ENCODE peak calls at places on chromosomes 12 and 14, in seven cellular contexts. L is body of pancreas, S is prostate gland, Z is neural progenitor cell, T is dorsolateral prefrontal cortex, F is A549, N is HFFc6. W is an unnamed sample.

GRCh38 chr12:16350682-16351081 is 3.2 kb downstream of the MGST1 start:
- DNase-seq in L (peak; percentile 63), S (peak; percentile 49), Z (peak; percentile 59), T (no peak), F (peak; percentile 81), N (peak; percentile 85), W (no peak)

GRCh38 chr12:5808956-5809355 is 136.1 kb downstream of the ANO2 start:
- DNase-seq in L (no peak), S (no peak), Z (no peak), T (no peak), F (no peak), N (peak; percentile 90), W (no peak)

GRCh38 chr14:95255487-95255886 is 64.2 kb downstream of the CLMN start:
- DNase-seq in L (peak; percentile 78), S (peak; percentile 42), Z (peak; percentile 78), T (no peak), F (peak; percentile 83), N (no peak), W (peak; percentile 36)

GRCh38 chr12:80189241-80189640 is 89.9 kb downstream of the OTOGL start:
- DNase-seq in L (no peak), S (no peak), Z (no peak), T (no peak), F (no peak), N (peak; percentile 84), W (no peak)

GRCh38 chr12:106194351-106194750 is 53.5 kb downstream of the CKAP4 start:
- DNase-seq in L (no peak), S (no peak), Z (no peak), T (no peak), F (no peak), N (no peak), W (no peak)

GRCh38 chr14:71399057-71399487 is 491.8 kb downstream of the PCNX1 start:
- DNase-seq in L (peak; percentile 11), S (no peak), Z (no peak), T (no peak), F (no peak), N (no peak), W (no peak)

GRCh38 chr12:96416033-96416790 is 16.0 kb upstream of the CDK17 start:
- DNase-seq in L (no peak), S (no peak), Z (no peak), T (no peak), F (peak; percentile 55), N (peak; percentile 63), W (no peak)

GRCh38 chr12:12745576-12746211 is 28.5 kb downstream of the CDKN1B start:
- DNase-seq in L (no peak), S (no peak), Z (no peak), T (no peak), F (no peak), N (no peak), W (no peak)

GRCh38 chr14:30518867-30519266 is 40.1 kb upstream of the G2E3 start:
- DNase-seq in L (no peak), S (no peak), Z (no peak), T (no peak), F (no peak), N (no peak), W (no peak)

GRCh38 chr14:23551266-23552028 is at the start of gene ZFHX2:
- DNase-seq in L (peak; percentile 92), S (peak; percentile 64), Z (peak; percentile 96), T (peak; percentile 89), F (peak; percentile 66), N (peak; percentile 26), W (peak; percentile 89)

GRCh38 chr14:64910847-64911495 is 3.3 kb upstream of the CHURC1 start:
- DNase-seq in L (no peak), S (no peak), Z (peak; percentile 42), T (no peak), F (peak; percentile 60), N (peak; percentile 42), W (peak; percentile 23)

GRCh38 chr12:32450768-32451167 is 51.4 kb downstream of the FGD4 start:
- DNase-seq in L (no peak), S (no peak), Z (no peak), T (no peak), F (no peak), N (no peak), W (no peak)

GRCh38 chr12:2092354-2092753 is 39.6 kb downstream of the CACNA1C start:
- DNase-seq in L (no peak), S (no peak), Z (no peak), T (no peak), F (no peak), N (no peak), W (no peak)

GRCh38 chr14:74014299-74014698 is 4.8 kb downstream of the ENTPD5 start:
- DNase-seq in L (peak; percentile 27), S (no peak), Z (no peak), T (no peak), F (peak; percentile 74), N (no peak), W (no peak)

GRCh38 chr12:132936163-132936562 is 19.9 kb downstream of the ZNF605 start:
- DNase-seq in L (no peak), S (no peak), Z (no peak), T (no peak), F (no peak), N (no peak), W (no peak)

GRCh38 chr12:132940071-132940719 is 15.9 kb downstream of the ZNF605 start:
- DNase-seq in L (no peak), S (no peak), Z (no peak), T (no peak), F (no peak), N (no peak), W (no peak)

GRCh38 chr12:132942611-132943010 is 13.5 kb downstream of the ZNF605 start:
- DNase-seq in L (no peak), S (no peak), Z (no peak), T (no peak), F (no peak), N (no peak), W (no peak)

GRCh38 chr12:132941336-132941954 is 14.7 kb downstream of the ZNF605 start:
- DNase-seq in L (no peak), S (no peak), Z (no peak), T (no peak), F (no peak), N (no peak), W (no peak)

DNA sequence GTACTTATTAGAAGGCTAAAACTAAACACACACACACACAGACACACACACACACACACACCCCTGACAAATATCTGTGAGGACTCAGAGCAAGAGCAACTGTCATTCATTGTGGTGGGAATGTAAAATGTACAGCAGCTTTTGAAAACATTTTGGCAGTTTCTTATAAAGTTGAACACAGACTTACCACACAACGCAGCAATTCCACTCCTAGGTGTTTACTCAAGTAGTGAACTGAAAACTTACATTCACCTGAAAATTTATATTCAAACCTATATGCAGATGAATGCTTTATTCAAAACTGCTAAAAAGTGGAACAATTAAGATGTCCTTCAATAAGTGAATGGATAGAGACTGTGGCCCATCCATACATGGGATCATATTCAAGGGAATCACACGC is 18.6 kb downstream of the ZNF605 start:
- DNase-seq in L (no peak), S (no peak), Z (no peak), T (no peak), F (peak; percentile 31), N (no peak), W (no peak)
- TF ChIP-seq CTCF in L (no peak), S (no peak), Z (no peak), T (no peak), F (no peak), N (no peak), W (no peak)

DNA sequence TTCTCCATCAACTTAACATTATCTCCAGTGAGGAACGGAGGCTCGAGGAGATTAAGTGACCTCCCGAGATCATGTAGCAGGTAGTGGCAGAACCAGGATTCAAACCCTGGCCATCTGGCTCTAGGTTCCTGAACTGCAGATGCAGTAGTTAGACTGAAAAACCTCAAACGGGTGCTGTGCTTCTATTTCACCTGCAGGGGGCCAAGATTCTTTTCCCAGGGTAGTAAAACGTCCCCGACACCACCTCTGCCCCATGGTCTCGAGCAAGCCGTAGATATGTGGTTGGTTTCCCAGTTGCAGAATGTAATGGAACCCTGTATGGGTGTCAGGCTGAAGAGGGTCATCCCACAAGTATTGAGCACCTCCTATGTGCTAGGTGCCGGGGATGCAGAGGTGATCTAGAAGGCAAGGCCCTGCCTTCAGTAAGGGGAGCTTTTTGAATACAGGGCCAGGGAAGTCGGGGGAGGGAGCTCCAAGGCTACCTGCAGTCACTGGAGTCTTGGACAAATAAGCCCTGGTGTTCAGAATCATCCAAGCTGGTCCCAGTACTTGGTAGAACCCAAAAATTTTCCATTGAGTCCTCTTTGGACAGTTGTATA is 197.1 kb downstream of the CHST11 start:
- DNase-seq in L (no peak), S (no peak), Z (peak; percentile 45), T (no peak), F (peak; percentile 38), N (no peak), W (no peak)
- TF ChIP-seq CTCF in L (no peak), S (peak; percentile 20), Z (peak; percentile 60), T (no peak), F (peak; percentile 11), N (peak; percentile 74), W (peak; percentile 73)

GRCh38 chr12:124369901-124370378 is 75.0 kb downstream of the RFLNA start:
- DNase-seq in L (no peak), S (no peak), Z (no peak), T (peak; percentile 59), F (no peak), N (no peak), W (no peak)

GRCh38 chr12:124370851-124371250 is 76.0 kb downstream of the RFLNA start:
- DNase-seq in L (no peak), S (no peak), Z (no peak), T (no peak), F (no peak), N (no peak), W (no peak)

GRCh38 chr12:124369055-124369900 is 74.4 kb downstream of the RFLNA start:
- DNase-seq in L (peak; percentile 97), S (peak; percentile 78), Z (no peak), T (peak; percentile 80), F (peak; percentile 97), N (peak; percentile 89), W (no peak)

GRCh38 chr12:124370384-124370783 is 75.5 kb downstream of the RFLNA start:
- DNase-seq in L (no peak), S (no peak), Z (no peak), T (no peak), F (no peak), N (no peak), W (no peak)

GRCh38 chr12:124368421-124369032 is 73.6 kb downstream of the RFLNA start:
- DNase-seq in L (no peak), S (no peak), Z (no peak), T (no peak), F (no peak), N (no peak), W (no peak)
- TF ChIP-seq CTCF in L (no peak), S (no peak), Z (no peak), T (no peak), F (peak; percentile 15), N (no peak), W (no peak)

DNA sequence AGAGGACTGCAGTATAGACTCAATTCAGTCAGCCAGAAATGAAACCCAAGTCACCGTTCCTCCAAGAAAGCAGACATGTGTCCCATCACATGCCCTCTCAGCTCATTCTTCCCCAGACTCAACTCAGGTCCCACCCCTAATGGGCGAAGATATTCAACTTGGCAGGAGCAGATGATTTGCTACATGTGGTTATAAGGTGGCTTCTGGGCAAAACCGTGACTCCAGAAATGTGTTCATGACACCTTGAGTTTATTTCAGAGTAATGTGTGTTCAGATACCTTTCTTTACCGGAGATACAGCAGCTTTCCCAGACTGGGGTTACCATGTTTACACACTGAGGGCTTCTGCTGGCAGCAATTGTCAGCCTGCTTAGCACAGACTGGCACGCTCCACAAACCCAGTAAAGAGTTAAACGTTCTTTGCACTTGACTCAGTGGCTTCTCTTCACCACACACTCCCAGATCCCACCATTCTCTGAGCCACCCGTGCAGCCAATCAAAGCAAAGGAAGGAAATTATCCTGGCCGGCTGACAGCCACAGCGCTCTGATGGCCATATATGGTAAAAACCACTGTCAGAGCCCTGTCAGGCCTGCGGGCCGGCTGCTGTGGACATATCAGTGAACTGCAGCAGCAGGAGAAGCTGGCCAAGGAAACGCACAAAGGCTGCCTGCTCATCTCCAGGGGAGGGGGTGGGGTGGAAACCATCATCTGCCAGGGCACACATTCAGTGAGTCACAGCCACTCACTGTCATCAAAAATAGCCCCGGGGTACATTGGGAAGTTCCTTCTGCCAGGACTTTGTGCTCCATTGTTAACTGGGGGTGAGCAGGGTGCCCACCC is 39.9 kb downstream of the CORO1C start:
- DNase-seq in L (peak; percentile 89), S (peak; percentile 95), Z (peak; percentile 93), T (peak; percentile 93), F (peak; percentile 99), N (peak; percentile 99), W (peak; percentile 82)
- TF ChIP-seq CTCF in L (peak; percentile 44), S (no peak), Z (peak; percentile 44), T (peak; percentile 48), F (no peak), N (peak; percentile 59), W (peak; percentile 19)

W was measured in endothelial cell.